ENCODE peak calls at places on chromosomes 1 and 21, in six cellular contexts. B, S, G, X, Q and C are unnamed samples. For H3K9me3 and H3K36me3, the result is how much of the 10 kb centered on the place peaks cover.

GRCh38 chr1:8987881-8988617 is 38.2 kb downstream of the SLC2A7 start:
- DNase-seq in B (peak), S (peak), G (peak), X (peak), Q (peak), C (peak)

GRCh38 chr1:34763142-34763781 is 3.7 kb downstream of the GJB4 start:
- DNase-seq in B (no peak), S (no peak), G (no peak), X (no peak), Q (no peak), C (no peak)

GRCh38 chr1:218496561-218496960 is 151.4 kb downstream of the TGFB2 start:
- DNase-seq in B (no peak), S (no peak), G (no peak), X (no peak), Q (no peak), C (no peak)

GRCh38 chr1:7379445-7379971 is 391.6 kb upstream of the VAMP3 start:
- DNase-seq in B (no peak), S (no peak), G (peak), X (no peak), Q (no peak), C (peak)

GRCh38 chr1:51073456-51073855 is 28.6 kb upstream of the C1orf185 start:
- DNase-seq in B (no peak), S (no peak), G (no peak), X (no peak), Q (no peak), C (no peak)

GRCh38 chr21:45698493-45698947 is 55.0 kb downstream of the PCBP3 start:
- DNase-seq in B (peak), S (no peak), G (peak), X (no peak), Q (no peak), C (peak)

GRCh38 chr1:2216767-2217058 is 11.4 kb upstream of the SKI start:
- DNase-seq in B (no peak), S (no peak), G (no peak), X (no peak), Q (no peak), C (no peak)

GRCh38 chr1:17135530-17135929 is 16.3 kb upstream of the PADI2 start:
- DNase-seq in B (no peak), S (no peak), G (no peak), X (no peak), Q (no peak), C (no peak)

GRCh38 chr1:40404670-40405462 is 31.3 kb downstream of the SMAP2 start:
- DNase-seq in B (no peak), S (peak), G (no peak), X (peak), Q (no peak), C (peak)

GRCh38 chr1:179230251-179230650 is 774 bp upstream of the ABL2 start:
- DNase-seq in B (no peak), S (no peak), G (no peak), X (peak), Q (no peak), C (no peak)

GRCh38 chr21:25961042-25961441 is 209.5 kb downstream of the APP start:
- DNase-seq in B (no peak), S (no peak), G (no peak), X (no peak), Q (no peak), C (no peak)

GRCh38 chr1:236508593-236509027 is 15.2 kb upstream of the LGALS8 start:
- DNase-seq in B (no peak), S (no peak), G (no peak), X (no peak), Q (no peak), C (no peak)

GRCh38 chr1:37858931-37859506 is 373 bp downstream of the MTF1 start:
- DNase-seq in B (no peak), S (no peak), G (no peak), X (peak), Q (no peak), C (no peak)

GRCh38 chr1:43978551-43979260 is at the start of gene B4GALT2:
- DNase-seq in B (no peak), S (peak), G (peak), X (no peak), Q (peak), C (peak)

GRCh38 chr1:185774384-185774783 is 40.2 kb downstream of the HMCN1 start:
- DNase-seq in B (no peak), S (no peak), G (no peak), X (no peak), Q (no peak), C (no peak)

GRCh38 chr1:30953685-30954084 is 45.1 kb upstream of the SDC3 start:
- DNase-seq in B (no peak), S (no peak), G (no peak), X (no peak), Q (no peak), C (no peak)

GRCh38 chr1:110686188-110686587 is 11.4 kb upstream of the KCNA3 start:
- DNase-seq in B (no peak), S (no peak), G (no peak), X (peak), Q (no peak), C (no peak)

GRCh38 chr1:213693864-213694263 is 293.9 kb upstream of the PROX1 start:
- DNase-seq in B (no peak), S (no peak), G (no peak), X (no peak), Q (no peak), C (no peak)

GRCh38 chr1:41658444-41659158 is 174.1 kb upstream of the EDN2 start:
- DNase-seq in B (no peak), S (no peak), G (no peak), X (no peak), Q (no peak), C (no peak)

GRCh38 chr1:39759436-39759726 is 11.8 kb downstream of the OXCT2 start:
- DNase-seq in B (no peak), S (no peak), G (no peak), X (no peak), Q (no peak), C (no peak)

GRCh38 chr1:26597629-26598039 is 68.1 kb downstream of the RPS6KA1 start:
- DNase-seq in B (no peak), S (no peak), G (no peak), X (peak), Q (no peak), C (no peak)

GRCh38 chr21:41600556-41600955 is 92.6 kb upstream of the TMPRSS2 start:
- DNase-seq in B (no peak), S (no peak), G (no peak), X (no peak), Q (peak), C (no peak)

GRCh38 chr1:193431265-193431977 is 245.0 kb upstream of the B3GALT2 start:
- DNase-seq in B (no peak), S (no peak), G (peak), X (no peak), Q (no peak), C (no peak)

GRCh38 chr1:203038217-203038741 is 12.0 kb downstream of the PPFIA4 start:
- DNase-seq in B (no peak), S (no peak), G (no peak), X (no peak), Q (no peak), C (peak)

GRCh38 chr1:190478193-190479007 is 736 bp upstream of the BRINP3 start:
- DNase-seq in B (no peak), S (no peak), G (peak), X (no peak), Q (peak), C (no peak)

GRCh38 chr1:243422362-243422761 is 166.5 kb downstream of the SDCCAG8 start:
- DNase-seq in B (no peak), S (no peak), G (no peak), X (no peak), Q (no peak), C (no peak)

DNA sequence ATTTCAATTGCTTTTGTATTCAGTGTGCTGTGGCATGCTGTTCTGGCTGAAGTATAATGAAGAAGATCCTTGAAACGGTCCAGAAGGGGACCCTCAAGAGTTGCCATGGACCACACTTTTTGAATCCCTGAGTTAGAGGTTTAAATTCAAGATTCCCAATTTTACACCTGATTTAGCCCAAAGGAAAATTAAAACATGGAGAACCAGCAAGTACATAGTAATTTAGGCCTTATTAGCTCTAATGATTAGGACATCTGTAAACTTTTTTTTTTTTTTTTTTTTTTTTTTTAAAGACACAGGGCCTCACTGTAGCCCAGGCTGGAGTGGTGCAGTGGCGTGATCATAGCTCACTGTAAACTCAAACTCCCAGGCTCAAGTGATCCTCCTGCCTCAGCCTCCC is 107.3 kb downstream of the ENAH start:
- DNase-seq in B (no peak), S (no peak), G (no peak), X (no peak), Q (no peak), C (no peak)
- H3K9me3 ChIP-seq in B (under half), S (under half), G (under half), X (under half), Q (under half), C (under half)

GRCh38 chr1:114729782-114730181 is 13.2 kb upstream of the NRAS start:
- DNase-seq in B (no peak), S (no peak), G (no peak), X (no peak), Q (no peak), C (no peak)
- H3K36me3 ChIP-seq in B (under half), S (under half), G (under half), X (half or more), Q (half or more), C (under half)

GRCh38 chr1:80917225-80917624 is 883.5 kb upstream of the ADGRL2 start:
- DNase-seq in B (no peak), S (no peak), G (no peak), X (no peak), Q (no peak), C (no peak)
- H3K9me3 ChIP-seq in B (under half), S (under half), G (under half), X (under half), Q (under half), C (under half)

DNA sequence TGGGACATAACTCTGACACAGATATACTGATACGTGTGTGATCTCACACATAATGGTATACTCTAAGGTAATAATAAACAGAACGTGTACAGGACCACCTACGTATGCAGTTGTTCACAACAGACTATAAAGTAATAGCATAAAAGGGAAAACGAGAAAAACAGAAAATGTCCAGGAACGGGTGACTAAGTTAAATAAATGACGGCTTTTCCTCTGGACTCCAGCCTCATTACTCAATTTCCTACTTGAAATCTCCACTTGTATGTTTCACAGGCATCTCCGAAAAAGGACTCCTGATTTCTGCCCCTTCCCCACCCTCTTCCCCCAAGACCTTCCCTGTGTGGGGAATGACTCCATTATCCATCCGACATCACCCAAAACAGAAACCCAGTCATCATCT is 95.1 kb downstream of the JAK1 start:
- DNase-seq in B (no peak), S (no peak), G (no peak), X (no peak), Q (no peak), C (no peak)
- H3K36me3 ChIP-seq in B (half or more), S (under half), G (under half), X (half or more), Q (half or more), C (under half)